ENCODE peak calls at places on chromosome 2, in five cellular contexts. A, B, R, S and L are unnamed samples.
A peak's percentile ranks its signal among the peaks of the same experiment; 100 is the strongest.

GRCh38 chr2:227890495-227891079 is 19.2 kb downstream of the DAW1 start:
- DNase-seq in A (peak; percentile 23), B (peak; percentile 4), R (peak; percentile 53), S (no peak), L (peak; percentile 32)

GRCh38 chr2:180328795-180329422 is 321.8 kb upstream of the CWC22 start:
- DNase-seq in A (peak; percentile 20), B (no peak), R (no peak), S (no peak), L (no peak)

GRCh38 chr2:54471221-54471711 is 15.1 kb downstream of the SPTBN1 start:
- DNase-seq in A (no peak), B (peak; percentile 55), R (peak; percentile 90), S (no peak), L (peak; percentile 42)

GRCh38 chr2:130346741-130347066 is 4.0 kb downstream of the IMP4 start:
- DNase-seq in A (no peak), B (no peak), R (no peak), S (no peak), L (no peak)

GRCh38 chr2:170147576-170147975 is 30.4 kb upstream of the MYO3B start:
- DNase-seq in A (no peak), B (no peak), R (no peak), S (no peak), L (no peak)

GRCh38 chr2:72515696-72516095 is 310.1 kb downstream of the EXOC6B start:
- DNase-seq in A (no peak), B (no peak), R (no peak), S (no peak), L (no peak)

GRCh38 chr2:57849843-57850242 is 196.8 kb upstream of the VRK2 start:
- DNase-seq in A (no peak), B (no peak), R (no peak), S (no peak), L (no peak)

GRCh38 chr2:232675381-232675780 is 21.8 kb upstream of the GIGYF2 start:
- DNase-seq in A (no peak), B (no peak), R (no peak), S (no peak), L (no peak)

GRCh38 chr2:159476329-159476728 is 140.0 kb downstream of the BAZ2B start:
- DNase-seq in A (no peak), B (no peak), R (no peak), S (no peak), L (no peak)

GRCh38 chr2:196925768-196926561 is 542 bp downstream of the PGAP1 start:
- DNase-seq in A (no peak), B (no peak), R (peak; percentile 10), S (no peak), L (peak; percentile 39)

GRCh38 chr2:30923575-30923974 is 116.3 kb upstream of the CAPN13 start:
- DNase-seq in A (no peak), B (no peak), R (no peak), S (no peak), L (no peak)

GRCh38 chr2:215236131-215236530 is 75.7 kb upstream of the ATIC start:
- DNase-seq in A (no peak), B (no peak), R (peak; percentile 65), S (no peak), L (no peak)

GRCh38 chr2:20050104-20050711 is 1.2 kb downstream of the LAPTM4A start:
- DNase-seq in A (no peak), B (peak; percentile 49), R (peak; percentile 18), S (no peak), L (no peak)

DNA sequence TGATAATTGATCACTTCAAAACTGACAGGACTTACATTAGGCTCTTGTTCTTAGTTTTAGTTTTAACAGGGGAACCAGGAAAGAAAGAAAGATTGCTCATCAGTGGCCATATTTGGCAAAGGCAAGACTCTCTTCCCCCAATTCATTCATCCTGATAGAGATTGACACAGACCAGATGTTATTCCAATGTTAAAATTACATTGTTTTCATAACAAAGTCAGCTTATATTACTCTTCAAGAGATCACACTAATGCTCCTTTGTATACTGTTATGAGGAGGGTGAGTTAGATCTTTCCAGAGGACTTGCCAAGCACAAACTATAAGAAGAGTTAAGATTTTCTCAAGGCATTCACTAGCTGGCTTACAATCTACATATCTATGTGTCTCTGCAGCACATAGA is 252.1 kb downstream of the SLC8A1 start:
- DNase-seq in A (no peak), B (no peak), R (no peak), S (no peak), L (no peak)
- TF ChIP-seq SUZ12 in A (no peak), B (no peak), R (no peak), S (no peak), L (no peak)

DNA sequence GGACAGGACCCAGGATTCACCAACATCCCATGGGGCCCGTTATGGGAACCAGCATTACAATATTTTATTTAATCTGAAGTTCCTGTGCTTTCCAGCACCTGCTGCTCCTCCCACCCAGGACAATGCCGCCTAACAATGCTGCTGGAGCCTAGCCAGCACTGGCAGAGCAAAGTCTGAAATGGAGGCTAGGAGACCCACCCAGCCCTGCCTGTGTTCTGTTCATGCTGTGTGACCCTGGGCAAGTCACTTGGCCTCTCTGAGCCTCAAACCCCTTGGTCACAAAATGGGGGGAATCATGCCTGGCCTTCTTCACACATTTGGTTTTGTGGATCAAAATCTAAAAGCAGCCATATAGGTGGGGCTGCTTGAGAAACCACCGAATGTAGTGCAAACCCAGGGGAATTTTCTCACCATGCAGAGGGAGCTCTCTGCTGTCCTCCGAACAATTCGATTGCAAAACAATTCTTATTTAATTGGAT is 38.5 kb upstream of the ODC1 start:
- DNase-seq in A (no peak), B (no peak), R (peak; percentile 39), S (no peak), L (no peak)
- TF ChIP-seq SUZ12 in A (no peak), B (no peak), R (no peak), S (no peak), L (no peak)

DNA sequence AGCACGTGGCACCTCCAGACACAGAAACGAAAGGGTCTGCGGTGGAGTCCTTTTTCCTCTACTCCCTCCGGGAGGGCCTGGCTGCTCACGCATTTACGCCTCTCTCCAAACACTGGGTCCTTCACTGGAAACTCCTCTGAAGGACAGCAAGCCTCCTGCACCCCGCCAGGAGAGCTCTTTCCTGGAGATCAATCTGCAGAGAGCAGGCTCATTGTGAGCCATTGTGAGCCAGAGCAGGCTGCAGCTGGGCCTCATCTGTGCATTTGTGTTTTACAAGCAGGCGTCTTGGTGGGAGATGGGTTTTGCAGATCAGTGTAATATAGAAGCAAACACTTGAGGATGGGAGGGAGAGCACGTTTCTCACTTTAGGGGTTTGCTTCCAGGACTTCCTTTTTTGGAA is 163.3 kb downstream of the GLI2 start:
- DNase-seq in A (no peak), B (no peak), R (no peak), S (no peak), L (no peak)
- TF ChIP-seq SUZ12 in A (no peak), B (no peak), R (no peak), S (no peak), L (no peak)

DNA sequence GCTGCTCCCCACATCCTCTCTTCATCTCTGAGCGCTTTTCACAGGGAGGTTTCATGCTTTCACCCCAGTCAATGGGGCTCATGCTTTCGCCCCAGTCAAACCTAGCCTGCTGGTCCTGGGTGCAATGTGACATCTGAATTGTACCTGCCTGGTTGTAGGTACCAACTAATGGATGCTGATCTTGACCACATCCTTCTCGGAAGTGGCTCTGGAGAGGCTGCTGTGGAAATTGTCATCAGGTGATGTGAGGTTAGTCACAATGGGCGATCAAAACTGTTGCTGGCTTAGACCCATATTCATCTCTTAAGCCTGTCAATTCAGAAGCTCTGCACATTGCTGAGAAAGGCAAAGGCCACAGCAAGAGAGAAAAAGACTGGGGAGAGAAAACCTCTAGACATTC is 32.7 kb upstream of the ALKAL2 start:
- DNase-seq in A (no peak), B (no peak), R (no peak), S (no peak), L (no peak)
- TF ChIP-seq SUZ12 in A (no peak), B (no peak), R (no peak), S (no peak), L (no peak)

DNA sequence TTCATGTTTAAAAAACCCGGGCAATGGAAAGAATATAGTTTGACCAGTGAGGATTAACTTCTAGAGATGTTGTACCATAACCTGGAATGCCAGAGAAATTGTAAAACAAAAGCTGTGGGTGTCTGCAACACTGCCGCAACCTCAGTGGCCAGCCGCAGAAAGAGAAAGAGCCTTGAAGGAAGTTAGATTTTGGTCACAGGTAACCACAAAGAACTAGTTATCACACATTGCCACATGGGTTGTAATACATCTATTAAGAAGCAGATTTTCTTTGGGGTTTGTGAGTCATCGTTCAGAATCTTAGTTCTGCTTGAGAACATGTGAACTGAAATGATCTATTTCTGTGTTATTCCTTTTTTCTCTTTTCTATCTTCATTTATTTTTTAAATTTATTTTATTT is 222.9 kb upstream of the AGAP1 start:
- DNase-seq in A (no peak), B (peak; percentile 25), R (no peak), S (no peak), L (no peak)
- TF ChIP-seq SUZ12 in A (no peak), B (no peak), R (no peak), S (no peak), L (no peak)

DNA sequence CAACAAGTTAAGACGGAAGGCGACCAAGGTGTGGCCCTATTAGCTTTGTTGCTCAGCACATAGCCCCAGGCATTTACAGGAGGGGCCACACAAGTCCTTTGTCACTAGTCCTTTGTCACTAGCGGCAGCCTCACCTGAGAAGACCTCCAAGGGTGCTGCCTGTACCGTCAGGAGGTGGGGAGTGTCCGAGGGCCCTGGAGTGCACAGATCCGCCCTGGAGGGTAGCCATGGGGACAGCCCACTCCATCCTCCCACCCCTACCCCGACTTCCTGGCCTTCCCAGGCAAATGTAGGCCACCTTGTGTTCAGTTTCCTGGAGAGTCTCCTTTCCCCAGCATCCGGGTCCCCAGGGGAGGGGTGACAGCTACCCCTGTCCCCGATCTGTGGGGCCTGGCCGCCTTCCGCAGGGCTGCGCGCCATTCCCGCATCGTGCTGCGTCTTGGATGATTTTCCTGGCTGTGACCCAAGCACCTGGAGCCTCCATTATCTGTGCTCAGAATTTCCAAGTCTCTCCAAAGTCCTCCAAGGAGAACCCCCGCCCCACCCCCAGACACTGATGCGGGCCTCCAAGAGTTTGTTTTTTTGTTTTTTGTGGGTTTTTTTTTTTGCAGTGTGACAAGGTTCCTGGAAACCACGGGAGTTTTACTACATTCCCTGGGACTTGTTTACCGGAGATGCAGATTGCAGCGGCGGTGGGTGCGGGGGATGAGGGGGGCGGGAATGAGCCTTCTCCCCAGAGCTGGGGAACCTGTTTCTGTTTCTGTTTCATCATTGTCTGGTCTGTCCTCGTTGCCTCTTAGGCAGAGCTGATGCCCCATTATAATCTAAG is 28.6 kb downstream of the TEX44 start:
- DNase-seq in A (peak; percentile 35), B (no peak), R (no peak), S (no peak), L (no peak)
- TF ChIP-seq SUZ12 in A (no peak), B (no peak), R (no peak), S (no peak), L (no peak)

DNA sequence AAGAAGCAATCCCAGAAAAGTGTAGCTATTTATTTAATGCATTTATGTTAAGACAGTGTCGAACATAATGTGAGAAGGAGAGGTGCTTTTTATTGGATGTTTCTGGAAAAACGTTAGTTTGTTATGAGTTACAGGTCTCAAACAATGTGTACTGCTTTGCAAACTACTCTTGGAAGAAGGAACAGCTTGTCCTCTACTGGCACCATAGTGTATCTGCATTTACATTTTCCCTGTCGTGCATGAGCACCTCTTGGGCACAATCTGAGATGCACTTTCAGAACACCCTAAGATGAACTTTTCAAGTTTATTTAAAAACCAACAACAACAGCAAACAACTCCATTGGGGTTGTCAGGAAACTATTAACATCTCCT is 22.8 kb downstream of the CCNYL1 start:
- DNase-seq in A (no peak), B (no peak), R (peak; percentile 75), S (no peak), L (peak; percentile 25)
- TF ChIP-seq SUZ12 in A (no peak), B (no peak), R (no peak), S (no peak), L (no peak)